ENCODE peak calls at places on chromosomes 2 and 18, in seven cellular contexts. P is CD8-positive, alpha-beta memory T cell; H is GM12878; G is NT2/D1; W is transverse colon; R is psoas muscle; I is CD8-positive, alpha-beta T cell. T is an unnamed sample. For H3K4me1, the result is how much of the 10 kb centered on the place peaks cover.

GRCh38 chr2:241926541-241927311 is 57.2 kb downstream of the RTP5 start:
- DNase-seq in P (no peak), H (no peak), G (no peak), W (no peak), R (no peak), I (no peak), T (no peak)

GRCh38 chr2:128801581-128801980 is 482.9 kb upstream of the HS6ST1 start:
- DNase-seq in P (no peak), H (no peak), G (no peak), W (no peak), R (no peak), I (no peak), T (no peak)

GRCh38 chr2:210225461-210225798 is 183 bp upstream of the ACADL start:
- DNase-seq in P (no peak), H (no peak), G (no peak), W (no peak), R (no peak), I (no peak), T (no peak)

GRCh38 chr2:230335461-230335863 is 8.5 kb downstream of the SP140L start:
- DNase-seq in P (no peak), H (no peak), G (no peak), W (no peak), R (no peak), I (no peak), T (no peak)

GRCh38 chr2:69755862-69756467 is 14.0 kb downstream of the ANXA4 start:
- DNase-seq in P (no peak), H (no peak), G (no peak), W (peak), R (no peak), I (no peak), T (no peak)

GRCh38 chr2:207014424-207014823 is 75.1 kb downstream of the CPO start:
- DNase-seq in P (no peak), H (no peak), G (no peak), W (no peak), R (no peak), I (no peak), T (no peak)

GRCh38 chr2:108820439-108820838 is 33.9 kb downstream of the CCDC138 start:
- DNase-seq in P (no peak), H (no peak), G (no peak), W (no peak), R (no peak), I (no peak), T (no peak)

GRCh38 chr2:238847841-238848565 is at the start of gene TWIST2:
- DNase-seq in P (no peak), H (no peak), G (no peak), W (peak), R (peak), I (no peak), T (peak)

GRCh38 chr2:10631405-10631804 is 58.4 kb downstream of the NOL10 start:
- DNase-seq in P (no peak), H (no peak), G (no peak), W (no peak), R (no peak), I (no peak), T (no peak)

GRCh38 chr2:215796160-215796559 is 217.2 kb downstream of the MREG start:
- DNase-seq in P (no peak), H (no peak), G (no peak), W (no peak), R (no peak), I (no peak), T (no peak)

GRCh38 chr18:77132369-77133050 is at the start of gene MBP:
- DNase-seq in P (peak), H (no peak), G (no peak), W (peak), R (peak), I (peak), T (no peak)

GRCh38 chr2:238087211-238087610 is 12.9 kb upstream of the ESPNL start:
- DNase-seq in P (no peak), H (no peak), G (no peak), W (no peak), R (no peak), I (no peak), T (no peak)

GRCh38 chr18:47992266-47992665 is 61.8 kb upstream of the SMAD2 start:
- DNase-seq in P (no peak), H (no peak), G (no peak), W (no peak), R (no peak), I (no peak), T (no peak)

GRCh38 chr2:119430023-119430498 is 1.6 kb upstream of the TMEM37 start:
- DNase-seq in P (no peak), H (no peak), G (no peak), W (no peak), R (no peak), I (no peak), T (no peak)

GRCh38 chr2:125979886-125980285 is 676.1 kb upstream of the GYPC start:
- DNase-seq in P (no peak), H (no peak), G (no peak), W (no peak), R (no peak), I (no peak), T (no peak)

GRCh38 chr18:40949138-40949949 is 1005.7 kb upstream of the PIK3C3 start:
- DNase-seq in P (no peak), H (no peak), G (no peak), W (no peak), R (no peak), I (no peak), T (no peak)

GRCh38 chr2:120914839-120915521 is 179.3 kb downstream of the GLI2 start:
- DNase-seq in P (no peak), H (no peak), G (no peak), W (peak), R (peak), I (no peak), T (peak)

GRCh38 chr2:171516793-171517192 is 5.5 kb upstream of the CYBRD1 start:
- DNase-seq in P (no peak), H (no peak), G (no peak), W (no peak), R (no peak), I (no peak), T (no peak)

GRCh38 chr2:174612960-174613359 is 15.4 kb upstream of the WIPF1 start:
- DNase-seq in P (no peak), H (no peak), G (no peak), W (no peak), R (no peak), I (no peak), T (no peak)

GRCh38 chr18:48345596-48345995 is 63.6 kb downstream of the ZBTB7C start:
- DNase-seq in P (no peak), H (no peak), G (no peak), W (peak), R (peak), I (no peak), T (no peak)

DNA sequence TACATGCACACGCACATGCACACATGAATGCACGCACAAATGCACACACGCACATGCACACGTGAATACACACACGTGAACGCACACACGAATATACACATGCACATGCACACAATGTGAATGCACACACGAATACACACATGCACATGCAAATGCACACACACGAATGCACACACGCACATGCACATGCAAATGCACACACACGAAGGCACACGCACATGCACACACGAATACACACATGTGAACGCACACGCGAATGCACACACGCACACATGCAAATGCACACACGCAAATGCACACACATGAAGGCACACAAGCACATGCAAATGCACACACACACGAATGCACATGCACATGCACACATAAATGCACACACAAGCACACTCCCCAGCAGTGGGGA is 68.6 kb upstream of the GPC1 start:
- DNase-seq in P (no peak), H (no peak), G (no peak), W (no peak), R (peak), I (no peak), T (no peak)
- H3K4me1 ChIP-seq in P (under half), H (under half), G (under half), W (under half), R (half or more), I (under half), T (under half)

GRCh38 chr2:234420406-234420805 is 76.5 kb downstream of the ARL4C start:
- DNase-seq in P (no peak), H (no peak), G (no peak), W (no peak), R (no peak), I (peak), T (no peak)

GRCh38 chr2:234419726-234420125 is 77.2 kb downstream of the ARL4C start:
- DNase-seq in P (no peak), H (no peak), G (no peak), W (no peak), R (no peak), I (no peak), T (no peak)

GRCh38 chr2:234422895-234423505 is 73.9 kb downstream of the ARL4C start:
- DNase-seq in P (peak), H (no peak), G (no peak), W (peak), R (no peak), I (peak), T (no peak)

GRCh38 chr2:234423884-234424283 is 73.0 kb downstream of the ARL4C start:
- DNase-seq in P (no peak), H (no peak), G (no peak), W (no peak), R (no peak), I (no peak), T (no peak)

DNA sequence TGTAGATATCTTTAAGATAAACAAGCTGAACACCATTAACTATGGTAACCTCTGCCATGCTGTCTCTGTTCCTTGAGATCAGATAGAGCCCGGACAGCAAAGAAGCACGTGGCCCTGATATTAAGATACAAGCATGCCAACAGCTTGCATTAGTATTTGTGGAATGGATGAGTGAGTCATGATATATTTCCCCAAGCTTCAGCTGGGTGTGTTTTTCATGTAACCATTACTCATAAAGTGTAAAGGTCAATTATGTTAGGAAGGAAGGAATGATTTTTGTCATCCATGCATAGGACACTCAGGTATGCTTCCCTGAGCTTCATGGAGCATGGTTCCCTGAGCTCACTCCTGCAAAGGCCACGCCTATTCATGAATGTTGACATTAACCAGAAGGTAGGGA is 74.6 kb downstream of the ARL4C start:
- DNase-seq in P (no peak), H (no peak), G (no peak), W (peak), R (no peak), I (peak), T (no peak)
- H3K4me1 ChIP-seq in P (half or more), H (under half), G (under half), W (under half), R (under half), I (half or more), T (under half)

GRCh38 chr18:37420315-37420880 is 145.2 kb downstream of the CELF4 start:
- DNase-seq in P (no peak), H (no peak), G (no peak), W (no peak), R (no peak), I (no peak), T (no peak)

GRCh38 chr18:37422116-37422515 is 143.5 kb downstream of the CELF4 start:
- DNase-seq in P (no peak), H (no peak), G (no peak), W (no peak), R (no peak), I (no peak), T (no peak)

GRCh38 chr18:37419272-37419671 is 146.3 kb downstream of the CELF4 start:
- DNase-seq in P (no peak), H (no peak), G (no peak), W (no peak), R (no peak), I (no peak), T (no peak)

GRCh38 chr18:37419866-37420265 is 145.7 kb downstream of the CELF4 start:
- DNase-seq in P (no peak), H (no peak), G (no peak), W (no peak), R (no peak), I (no peak), T (no peak)

DNA sequence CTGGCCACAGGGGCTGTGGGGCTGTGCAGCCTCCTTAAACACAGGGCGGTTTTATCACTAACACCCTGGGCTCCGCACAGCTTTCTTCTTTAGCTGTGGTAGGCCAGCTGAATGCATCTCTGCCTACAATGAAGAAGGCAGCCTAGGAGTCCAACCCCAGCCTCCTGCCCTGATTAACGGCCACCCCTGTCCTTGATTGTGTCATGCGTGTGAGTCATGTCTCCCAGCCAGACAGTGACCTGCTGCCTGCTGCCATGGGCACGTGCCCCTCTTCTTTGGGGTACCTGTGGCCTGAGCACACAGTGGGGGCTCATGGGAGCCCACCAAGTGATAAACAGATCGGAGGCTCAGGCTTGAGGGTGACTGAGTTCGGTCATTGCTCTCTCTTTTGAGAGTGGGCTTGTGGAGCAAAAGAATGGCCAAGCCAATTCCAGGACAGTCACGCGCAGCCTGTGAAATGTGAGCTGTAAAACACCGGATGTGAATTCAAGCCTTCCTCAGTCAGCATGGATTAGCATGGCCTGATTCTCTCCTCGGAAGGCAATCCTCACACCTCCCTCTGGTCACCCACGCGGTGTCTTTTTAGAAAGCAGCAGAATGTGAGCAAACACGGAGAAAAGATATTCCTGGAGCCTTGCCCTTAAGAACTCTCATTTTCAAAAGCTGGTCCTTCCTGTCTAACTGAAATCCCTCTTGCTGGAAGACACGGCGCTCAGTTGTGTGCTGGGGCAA is 144.1 kb downstream of the CELF4 start:
- DNase-seq in P (no peak), H (no peak), G (no peak), W (no peak), R (no peak), I (no peak), T (no peak)
- H3K4me1 ChIP-seq in P (under half), H (under half), G (under half), W (under half), R (under half), I (under half), T (under half)

GRCh38 chr2:200306969-200307811 is 697 bp downstream of the SPATS2L start:
- DNase-seq in P (peak), H (no peak), G (no peak), W (peak), R (peak), I (peak), T (no peak)

GRCh38 chr2:200306719-200306968 is 151 bp downstream of the SPATS2L start:
- DNase-seq in P (no peak), H (no peak), G (no peak), W (no peak), R (no peak), I (no peak), T (no peak)

GRCh38 chr2:200309296-200309846 is 2.9 kb downstream of the SPATS2L start:
- DNase-seq in P (no peak), H (no peak), G (no peak), W (no peak), R (no peak), I (no peak), T (no peak)

GRCh38 chr2:200308421-200309295 is 2.2 kb downstream of the SPATS2L start:
- DNase-seq in P (no peak), H (no peak), G (no peak), W (no peak), R (no peak), I (no peak), T (no peak)

GRCh38 chr2:200308001-200308400 is 1.5 kb downstream of the SPATS2L start:
- DNase-seq in P (no peak), H (no peak), G (no peak), W (no peak), R (no peak), I (no peak), T (no peak)
- H3K4me1 ChIP-seq in P (under half), H (under half), G (under half), W (under half), R (half or more), I (under half), T (half or more)

GRCh38 chr2:176091329-176092258 is 927 bp upstream of the HOXD13 start:
- DNase-seq in P (no peak), H (no peak), G (no peak), W (no peak), R (no peak), I (no peak), T (no peak)
- H3K4me1 ChIP-seq in P (under half), H (under half), G (under half), W (under half), R (under half), I (under half), T (under half)

DNA sequence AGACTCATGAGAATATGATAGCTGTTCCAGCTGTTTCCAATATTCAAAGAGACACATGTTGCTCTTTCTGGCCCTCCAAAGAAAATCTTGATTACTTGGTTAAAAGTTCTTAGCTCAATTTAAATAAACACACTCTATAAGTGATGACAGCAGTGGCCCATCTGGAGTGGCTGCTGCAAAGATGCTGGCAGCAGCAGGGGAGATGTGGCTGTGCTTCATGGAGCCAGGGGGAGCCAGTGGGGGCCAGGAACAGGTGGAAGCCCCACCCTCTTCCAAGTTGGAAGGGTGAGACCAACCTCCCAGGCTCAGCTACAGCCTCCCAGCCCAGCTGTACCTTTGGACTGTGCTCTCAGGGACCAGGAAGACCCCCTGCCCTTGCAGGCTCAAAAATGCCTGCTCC is 164.7 kb downstream of the CDH19 start:
- DNase-seq in P (no peak), H (no peak), G (no peak), W (no peak), R (no peak), I (no peak), T (no peak)
- H3K4me1 ChIP-seq in P (under half), H (under half), G (under half), W (under half), R (under half), I (under half), T (under half)

DNA sequence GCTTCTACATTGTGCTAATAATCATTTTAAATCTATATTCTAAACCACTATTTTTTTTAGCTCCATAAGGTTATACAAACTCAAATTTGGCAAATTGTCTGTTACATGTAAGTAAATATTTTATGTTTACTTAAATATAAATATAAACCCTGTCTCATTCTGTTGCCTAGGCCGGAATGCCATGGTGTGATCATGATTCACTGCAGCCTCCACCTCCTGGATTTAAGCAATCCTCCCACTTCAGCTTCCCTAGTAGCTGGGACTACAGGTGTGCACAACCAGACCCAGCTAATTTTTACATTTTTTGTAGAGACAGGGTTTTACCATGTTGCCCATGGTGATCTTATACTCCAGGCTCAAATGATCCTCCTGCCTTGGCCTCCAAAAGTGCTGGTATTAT is 124.7 kb downstream of the MEIS1 start:
- DNase-seq in P (no peak), H (no peak), G (no peak), W (no peak), R (no peak), I (no peak), T (no peak)
- H3K4me1 ChIP-seq in P (under half), H (under half), G (under half), W (under half), R (under half), I (under half), T (under half)

GRCh38 chr2:2158915-2159314 is 172.2 kb downstream of the MYT1L start:
- DNase-seq in P (no peak), H (no peak), G (no peak), W (no peak), R (no peak), I (no peak), T (no peak)

GRCh38 chr2:2156881-2157280 is 174.2 kb downstream of the MYT1L start:
- DNase-seq in P (no peak), H (no peak), G (no peak), W (no peak), R (no peak), I (no peak), T (no peak)

GRCh38 chr2:2159336-2159735 is 171.7 kb downstream of the MYT1L start:
- DNase-seq in P (no peak), H (no peak), G (no peak), W (no peak), R (no peak), I (no peak), T (no peak)

GRCh38 chr2:2157400-2157799 is 173.7 kb downstream of the MYT1L start:
- DNase-seq in P (no peak), H (no peak), G (no peak), W (no peak), R (no peak), I (no peak), T (no peak)

DNA sequence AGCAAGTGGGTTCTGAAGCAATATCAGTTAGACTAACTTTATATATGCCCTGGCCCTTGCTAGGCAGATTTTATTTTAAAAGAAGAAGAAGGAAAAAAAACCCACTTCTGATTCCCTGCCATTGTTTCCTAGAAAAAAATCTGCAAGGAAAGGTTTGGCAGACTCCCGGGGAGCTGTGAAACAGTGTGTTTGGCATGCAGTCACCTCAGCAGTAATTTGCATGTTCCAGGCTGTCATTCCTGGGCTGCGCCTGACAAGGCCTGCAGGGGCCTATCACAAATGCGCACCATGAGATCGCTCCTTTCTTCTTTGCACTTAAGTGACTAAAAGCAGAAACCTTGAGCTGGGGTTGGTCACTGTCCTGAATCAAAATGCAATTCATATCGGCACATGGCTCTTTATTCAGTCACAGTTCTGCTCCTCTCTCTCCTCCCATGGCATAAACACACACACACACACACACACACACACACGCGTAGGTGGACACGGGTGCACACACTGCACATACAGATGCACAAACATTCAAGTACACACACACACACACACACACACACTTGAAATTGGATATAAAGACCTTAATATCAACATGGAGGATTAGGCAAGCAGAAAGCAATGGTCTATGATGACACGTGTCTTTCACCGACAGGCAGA is 172.8 kb downstream of the MYT1L start:
- DNase-seq in P (no peak), H (no peak), G (no peak), W (no peak), R (no peak), I (no peak), T (no peak)
- H3K4me1 ChIP-seq in P (under half), H (under half), G (under half), W (under half), R (under half), I (under half), T (under half)

GRCh38 chr2:177241771-177242135 is 22.8 kb downstream of the NFE2L2 start:
- DNase-seq in P (no peak), H (no peak), G (no peak), W (no peak), R (no peak), I (no peak), T (no peak)
- H3K4me1 ChIP-seq in P (half or more), H (under half), G (under half), W (half or more), R (half or more), I (half or more), T (half or more)

T was measured in right atrium auricular region.